ENCODE peak calls at places on chromosomes 16 and 17, in six cellular contexts. One of them, this sample, is unnamed.

GRCh38 chr17:73311428-73311780 is 397 bp downstream of the CDC42EP4 start:
- DNase-seq in breast epithelium: peak; percentile 55
- DNase-seq in GM12891: no peak
- DNase-seq in stomach: no peak
- DNase-seq in suprapubic skin: no peak
- DNase-seq in HCT116: no peak
- DNase-seq in this sample: no peak

GRCh38 chr16:11007714-11008240 is 63.4 kb downstream of the CLEC16A start:
- DNase-seq in breast epithelium: no peak
- DNase-seq in stomach: no peak
- DNase-seq in suprapubic skin: no peak
- DNase-seq in GM12891: no peak
- DNase-seq in HCT116: no peak
- DNase-seq in this sample: no peak

GRCh38 chr17:42272162-42272561 is 4.0 kb downstream of the STAT5B start:
- DNase-seq in HCT116: no peak
- DNase-seq in GM12891: no peak
- DNase-seq in stomach: no peak
- DNase-seq in breast epithelium: no peak
- DNase-seq in suprapubic skin: no peak
- DNase-seq in this sample: no peak

GRCh38 chr17:8736796-8737195 is 7.8 kb downstream of the CCDC42 start:
- DNase-seq in breast epithelium: no peak
- DNase-seq in HCT116: no peak
- DNase-seq in suprapubic skin: no peak
- DNase-seq in stomach: no peak
- DNase-seq in GM12891: no peak
- DNase-seq in this sample: no peak

GRCh38 chr17:38654411-38655398 is 20.1 kb downstream of the EPOP start:
- DNase-seq in suprapubic skin: peak; percentile 32
- DNase-seq in HCT116: no peak
- DNase-seq in stomach: no peak
- DNase-seq in breast epithelium: no peak
- DNase-seq in GM12891: no peak
- DNase-seq in this sample: no peak

GRCh38 chr16:24737391-24737871 is 8.0 kb downstream of the TNRC6A start:
- DNase-seq in HCT116: no peak
- DNase-seq in GM12891: no peak
- DNase-seq in suprapubic skin: no peak
- DNase-seq in breast epithelium: no peak
- DNase-seq in stomach: no peak
- DNase-seq in this sample: no peak

GRCh38 chr17:17783121-17783824 is 53.5 kb downstream of the SREBF1 start:
- DNase-seq in HCT116: no peak
- DNase-seq in suprapubic skin: no peak
- DNase-seq in GM12891: peak; percentile 59
- DNase-seq in stomach: peak; percentile 88
- DNase-seq in breast epithelium: no peak
- DNase-seq in this sample: peak; percentile 92

GRCh38 chr16:23318639-23319038 is 16.5 kb downstream of the SCNN1B start:
- DNase-seq in HCT116: no peak
- DNase-seq in breast epithelium: no peak
- DNase-seq in suprapubic skin: no peak
- DNase-seq in GM12891: no peak
- DNase-seq in stomach: peak; percentile 61
- DNase-seq in this sample: peak; percentile 88

GRCh38 chr16:66462912-66463311 is 35.8 kb downstream of the BEAN1 start:
- DNase-seq in GM12891: no peak
- DNase-seq in suprapubic skin: no peak
- DNase-seq in breast epithelium: no peak
- DNase-seq in stomach: no peak
- DNase-seq in HCT116: no peak
- DNase-seq in this sample: no peak

GRCh38 chr17:43860927-43861622 is 14.1 kb downstream of the CD300LG start:
- DNase-seq in breast epithelium: peak; percentile 82
- DNase-seq in stomach: no peak
- DNase-seq in HCT116: no peak
- DNase-seq in GM12891: no peak
- DNase-seq in suprapubic skin: no peak
- DNase-seq in this sample: no peak

GRCh38 chr17:32586666-32587065 is 99.9 kb downstream of the CDK5R1 start:
- DNase-seq in stomach: no peak
- DNase-seq in GM12891: no peak
- DNase-seq in breast epithelium: no peak
- DNase-seq in HCT116: no peak
- DNase-seq in suprapubic skin: no peak
- DNase-seq in this sample: no peak

GRCh38 chr16:57525761-57526160 is 10.6 kb downstream of the CCDC102A start:
- DNase-seq in HCT116: no peak
- DNase-seq in breast epithelium: no peak
- DNase-seq in stomach: no peak
- DNase-seq in GM12891: no peak
- DNase-seq in suprapubic skin: no peak
- DNase-seq in this sample: no peak

GRCh38 chr16:31528726-31529397 is 1.2 kb downstream of the AHSP start:
- DNase-seq in HCT116: no peak
- DNase-seq in GM12891: no peak
- DNase-seq in breast epithelium: no peak
- DNase-seq in stomach: no peak
- DNase-seq in suprapubic skin: no peak
- DNase-seq in this sample: no peak

GRCh38 chr17:20008242-20009051 is 712 bp upstream of the SPECC1 start:
- DNase-seq in suprapubic skin: no peak
- DNase-seq in GM12891: peak; percentile 25
- DNase-seq in HCT116: no peak
- DNase-seq in breast epithelium: no peak
- DNase-seq in stomach: no peak
- DNase-seq in this sample: no peak

GRCh38 chr17:45019177-45019711 is 32.2 kb downstream of the DCAKD start:
- DNase-seq in HCT116: no peak
- DNase-seq in suprapubic skin: no peak
- DNase-seq in GM12891: peak; percentile 56
- DNase-seq in stomach: peak; percentile 61
- DNase-seq in breast epithelium: no peak
- DNase-seq in this sample: peak; percentile 29

GRCh38 chr17:63039899-63040602 is 74.0 kb downstream of the TANC2 start:
- DNase-seq in GM12891: peak; percentile 2
- DNase-seq in HCT116: peak; percentile 37
- DNase-seq in breast epithelium: no peak
- DNase-seq in suprapubic skin: no peak
- DNase-seq in stomach: no peak
- DNase-seq in this sample: no peak

GRCh38 chr17:11404431-11404830 is 163.4 kb downstream of the SHISA6 start:
- DNase-seq in HCT116: no peak
- DNase-seq in breast epithelium: no peak
- DNase-seq in suprapubic skin: no peak
- DNase-seq in GM12891: no peak
- DNase-seq in stomach: no peak
- DNase-seq in this sample: peak; percentile 35

GRCh38 chr16:89993971-89994370 is 25.3 kb downstream of the DBNDD1 start:
- DNase-seq in GM12891: no peak
- DNase-seq in suprapubic skin: no peak
- DNase-seq in breast epithelium: no peak
- DNase-seq in HCT116: no peak
- DNase-seq in stomach: no peak
- DNase-seq in this sample: no peak

GRCh38 chr17:29042679-29043538 is at the start of gene PIPOX:
- DNase-seq in suprapubic skin: no peak
- DNase-seq in breast epithelium: no peak
- DNase-seq in GM12891: no peak
- DNase-seq in stomach: no peak
- DNase-seq in HCT116: no peak
- DNase-seq in this sample: peak; percentile 37

GRCh38 chr16:78675312-78675711 is 575.9 kb downstream of the WWOX start:
- DNase-seq in breast epithelium: no peak
- DNase-seq in stomach: no peak
- DNase-seq in suprapubic skin: no peak
- DNase-seq in HCT116: no peak
- DNase-seq in GM12891: no peak
- DNase-seq in this sample: no peak

GRCh38 chr16:67269766-67270165 is 9.6 kb upstream of the PLEKHG4 start:
- DNase-seq in stomach: no peak
- DNase-seq in GM12891: no peak
- DNase-seq in HCT116: no peak
- DNase-seq in breast epithelium: no peak
- DNase-seq in suprapubic skin: no peak
- DNase-seq in this sample: peak; percentile 35

GRCh38 chr17:42279776-42280630 is 3.8 kb upstream of the STAT5B start:
- DNase-seq in GM12891: no peak
- DNase-seq in suprapubic skin: peak; percentile 37
- DNase-seq in HCT116: no peak
- DNase-seq in stomach: peak; percentile 17
- DNase-seq in breast epithelium: peak; percentile 16
- DNase-seq in this sample: peak; percentile 7

GRCh38 chr17:41446806-41447205 is 6.0 kb upstream of the KRT38 start:
- DNase-seq in GM12891: no peak
- DNase-seq in stomach: no peak
- DNase-seq in HCT116: no peak
- DNase-seq in suprapubic skin: no peak
- DNase-seq in breast epithelium: no peak
- DNase-seq in this sample: no peak

GRCh38 chr17:30323895-30324319 is 9.9 kb downstream of the TMIGD1 start:
- DNase-seq in stomach: peak; percentile 37
- DNase-seq in breast epithelium: no peak
- DNase-seq in GM12891: no peak
- DNase-seq in HCT116: peak; percentile 35
- DNase-seq in suprapubic skin: peak; percentile 71
- DNase-seq in this sample: peak; percentile 66

GRCh38 chr17:72116692-72117469 is 3.9 kb upstream of the SOX9 start:
- DNase-seq in breast epithelium: no peak
- DNase-seq in HCT116: no peak
- DNase-seq in stomach: no peak
- DNase-seq in suprapubic skin: no peak
- DNase-seq in GM12891: no peak
- DNase-seq in this sample: peak; percentile 60

GRCh38 chr16:49278944-49279725 is 2.5 kb downstream of the CBLN1 start:
- DNase-seq in breast epithelium: no peak
- DNase-seq in suprapubic skin: no peak
- DNase-seq in HCT116: no peak
- DNase-seq in stomach: no peak
- DNase-seq in GM12891: no peak
- DNase-seq in this sample: peak; percentile 38
- TF ChIP-seq POLR2A in breast epithelium: no peak
- TF ChIP-seq POLR2A in suprapubic skin: no peak
- TF ChIP-seq POLR2A in HCT116: no peak
- TF ChIP-seq POLR2A in stomach: no peak
- TF ChIP-seq POLR2A in GM12891: no peak
- TF ChIP-seq POLR2A in this sample: no peak

GRCh38 chr17:76404976-76405563 is 20.7 kb downstream of the SPHK1 start:
- DNase-seq in suprapubic skin: no peak
- DNase-seq in breast epithelium: no peak
- DNase-seq in HCT116: no peak
- DNase-seq in GM12891: no peak
- DNase-seq in stomach: peak; percentile 32
- DNase-seq in this sample: no peak
- TF ChIP-seq POLR2AphosphoS5 in suprapubic skin: no peak
- TF ChIP-seq POLR2AphosphoS5 in breast epithelium: no peak
- TF ChIP-seq POLR2AphosphoS5 in HCT116: no peak
- TF ChIP-seq POLR2AphosphoS5 in GM12891: no peak
- TF ChIP-seq POLR2AphosphoS5 in stomach: no peak
- TF ChIP-seq POLR2AphosphoS5 in this sample: no peak

DNA sequence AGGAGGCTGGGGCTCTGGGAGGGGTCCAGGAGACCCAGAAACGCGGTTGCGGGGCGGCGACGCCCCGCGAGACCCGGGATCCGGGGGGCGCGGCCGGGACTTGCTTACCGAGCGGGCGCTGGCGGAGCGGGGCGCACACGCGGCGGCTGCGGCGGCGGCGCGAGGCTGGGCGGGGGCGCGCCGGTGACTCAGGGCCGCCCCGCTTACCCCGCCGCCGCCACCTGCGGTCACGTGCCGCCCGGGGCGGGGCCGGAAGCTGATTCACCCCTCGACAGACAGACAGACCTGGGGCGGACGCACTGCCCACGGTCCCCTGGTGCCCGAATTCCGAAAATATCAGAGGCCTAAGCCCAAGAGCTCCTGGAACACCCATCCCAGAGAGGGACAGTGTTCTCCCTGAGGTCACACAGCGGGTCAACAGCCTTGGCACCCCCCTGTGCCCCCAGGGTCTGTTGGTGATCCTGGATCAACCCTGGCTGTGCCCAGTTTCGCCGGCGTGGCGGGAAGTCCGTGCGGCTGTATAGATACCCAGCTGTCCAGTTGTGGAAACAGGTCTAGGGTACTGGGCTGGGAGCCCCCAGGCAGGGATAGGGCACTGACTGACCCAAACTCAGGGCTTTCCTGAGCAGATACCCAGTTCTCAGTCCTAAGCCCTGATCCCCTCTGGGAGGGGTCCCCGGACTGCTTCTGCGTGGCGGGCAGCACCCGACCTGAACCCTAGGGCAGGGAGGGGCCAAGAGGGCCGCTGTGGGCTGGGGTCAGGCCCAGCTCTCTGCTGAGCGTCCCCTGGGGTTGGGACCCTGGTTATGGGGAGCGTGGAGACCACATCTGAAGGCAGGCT is at the start of gene FAM83G:
- DNase-seq in breast epithelium: peak; percentile 87
- DNase-seq in suprapubic skin: no peak
- DNase-seq in HCT116: peak; percentile 51
- DNase-seq in GM12891: peak; percentile 93
- DNase-seq in stomach: peak; percentile 89
- DNase-seq in this sample: peak; percentile 97
- TF ChIP-seq POLR2A in breast epithelium: no peak
- TF ChIP-seq POLR2A in suprapubic skin: no peak
- TF ChIP-seq POLR2A in HCT116: peak; percentile 15
- TF ChIP-seq POLR2A in GM12891: peak; percentile 15
- TF ChIP-seq POLR2A in stomach: no peak
- TF ChIP-seq POLR2A in this sample: no peak

DNA sequence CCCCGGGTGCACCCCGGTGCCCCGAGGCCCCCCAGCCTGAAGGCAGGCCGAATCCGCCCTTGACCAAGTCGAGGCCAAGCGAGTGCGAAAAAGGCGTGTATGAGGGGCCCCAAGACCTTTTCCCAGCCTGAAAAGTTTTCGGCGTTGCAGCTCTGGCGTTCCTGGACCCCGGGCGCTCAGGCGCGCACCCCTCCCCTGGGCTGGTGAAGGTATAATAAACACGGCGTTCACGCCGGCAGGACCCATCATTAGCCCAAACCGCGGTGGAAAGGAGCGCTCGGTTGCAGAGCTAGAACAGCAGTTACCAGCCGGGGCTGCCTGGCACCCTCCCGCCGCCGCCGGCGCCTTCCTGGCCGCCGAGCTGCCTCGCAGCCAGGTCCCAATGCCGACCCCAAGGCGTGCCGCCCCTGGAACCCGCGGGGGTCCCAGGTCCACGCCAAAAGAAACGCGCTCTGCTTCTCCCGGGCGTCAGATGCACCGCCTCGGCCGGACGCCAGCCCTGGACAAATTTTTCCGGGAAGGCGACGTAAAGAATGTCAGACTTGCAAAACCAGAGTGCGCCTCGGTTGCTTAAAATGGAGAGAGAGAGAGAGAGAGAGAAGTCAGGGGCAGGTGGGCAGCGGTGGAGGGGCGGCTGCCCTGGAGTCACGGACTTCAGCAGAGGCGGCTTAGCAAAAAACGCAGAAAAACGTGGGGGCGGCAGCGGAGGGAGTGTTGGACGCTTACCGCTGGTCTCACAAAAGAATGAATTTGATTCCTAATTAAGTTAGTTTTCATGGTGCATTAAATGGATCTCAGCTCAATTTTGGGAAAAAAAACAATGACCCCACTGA is 11.4 kb upstream of the FOXF1 start:
- DNase-seq in breast epithelium: no peak
- DNase-seq in HCT116: no peak
- DNase-seq in suprapubic skin: no peak
- DNase-seq in stomach: no peak
- DNase-seq in GM12891: no peak
- DNase-seq in this sample: peak; percentile 82
- TF ChIP-seq POLR2AphosphoS5 in breast epithelium: no peak
- TF ChIP-seq POLR2AphosphoS5 in HCT116: no peak
- TF ChIP-seq POLR2AphosphoS5 in suprapubic skin: no peak
- TF ChIP-seq POLR2AphosphoS5 in stomach: peak; percentile 59
- TF ChIP-seq POLR2AphosphoS5 in GM12891: no peak
- TF ChIP-seq POLR2AphosphoS5 in this sample: no peak

GRCh38 chr16:50566336-50566962 is 18.3 kb downstream of the NKD1 start:
- DNase-seq in suprapubic skin: no peak
- DNase-seq in GM12891: no peak
- DNase-seq in breast epithelium: no peak
- DNase-seq in stomach: no peak
- DNase-seq in HCT116: no peak
- DNase-seq in this sample: no peak
- TF ChIP-seq POLR2A in suprapubic skin: no peak
- TF ChIP-seq POLR2A in GM12891: no peak
- TF ChIP-seq POLR2A in breast epithelium: no peak
- TF ChIP-seq POLR2A in stomach: no peak
- TF ChIP-seq POLR2A in HCT116: no peak
- TF ChIP-seq POLR2A in this sample: no peak